ENCODE peak calls at places on chromosomes 12 and 14, in six cellular contexts. Q is upper lobe of right lung, C is kidney epithelial cell, D is GOT3, W is HFF-Myc, S is body of pancreas. M is an unnamed sample.

GRCh38 chr14:72714094-72714493 is 179.8 kb downstream of the DPF3 start:
- DNase-seq in Q (peak), W (no peak), S (no peak), D (no peak), C (no peak), M (no peak)

GRCh38 chr12:64318605-64319004 is 72.0 kb downstream of the C12orf56 start:
- DNase-seq in D (no peak), Q (no peak), W (no peak), C (no peak), S (no peak), M (no peak)

GRCh38 chr14:23618415-23618988 is 17.7 kb upstream of the DHRS2 start:
- DNase-seq in W (no peak), S (no peak), Q (no peak), D (no peak), C (no peak), M (no peak)

GRCh38 chr14:101006008-101006407 is 102.5 kb upstream of the RTL1 start:
- DNase-seq in S (no peak), W (no peak), C (no peak), Q (no peak), D (no peak), M (no peak)

GRCh38 chr14:54366726-54367707 is 29.8 kb upstream of the CDKN3 start:
- DNase-seq in Q (no peak), D (no peak), W (no peak), C (no peak), S (peak), M (peak)

GRCh38 chr12:67661311-67662011 is 12.9 kb downstream of the DYRK2 start:
- DNase-seq in S (no peak), Q (no peak), C (no peak), D (no peak), W (peak), M (no peak)

GRCh38 chr12:3563966-3564365 is 73.0 kb downstream of the PRMT8 start:
- DNase-seq in W (no peak), S (no peak), C (no peak), Q (no peak), D (no peak), M (no peak)

GRCh38 chr12:12466157-12466556 is 96.5 kb downstream of the DUSP16 start:
- DNase-seq in S (no peak), W (no peak), C (no peak), D (no peak), Q (no peak), M (no peak)

GRCh38 chr12:106131671-106132070 is 7.1 kb downstream of the NUAK1 start:
- DNase-seq in C (no peak), S (no peak), D (no peak), W (no peak), Q (no peak), M (no peak)

GRCh38 chr12:3732901-3733300 is 20.0 kb downstream of the CRACR2A start:
- DNase-seq in D (no peak), S (peak), W (no peak), Q (peak), C (no peak), M (no peak)

M was measured in HEK293T.